ENCODE peak calls at places on chromosomes 4 and X, in six cellular contexts. One of them, this sample, is unnamed.

GRCh38 chr4:8427761-8428287 is 12.7 kb downstream of the ACOX3 start:
- DNase-seq in HFFc6: no peak
- DNase-seq in fibroblast of mammary gland: peak
- DNase-seq in type B pancreatic cell: no peak
- DNase-seq in AG09309: no peak
- DNase-seq in cardiac muscle cell: peak
- DNase-seq in this sample: no peak

GRCh38 chrX:30483996-30484395 is 93.6 kb downstream of the TASL start:
- DNase-seq in HFFc6: no peak
- DNase-seq in fibroblast of mammary gland: no peak
- DNase-seq in type B pancreatic cell: no peak
- DNase-seq in AG09309: no peak
- DNase-seq in cardiac muscle cell: no peak
- DNase-seq in this sample: no peak

GRCh38 chrX:153728951-153729631 is 4.4 kb downstream of the ABCD1 start:
- DNase-seq in HFFc6: no peak
- DNase-seq in fibroblast of mammary gland: no peak
- DNase-seq in type B pancreatic cell: no peak
- DNase-seq in AG09309: no peak
- DNase-seq in cardiac muscle cell: no peak
- DNase-seq in this sample: no peak

GRCh38 chrX:133333154-133333750 is 82.0 kb downstream of the GPC4 start:
- DNase-seq in HFFc6: no peak
- DNase-seq in fibroblast of mammary gland: no peak
- DNase-seq in type B pancreatic cell: no peak
- DNase-seq in AG09309: no peak
- DNase-seq in cardiac muscle cell: no peak
- DNase-seq in this sample: no peak

GRCh38 chrX:30572678-30573077 is 4.9 kb downstream of the TASL start:
- DNase-seq in HFFc6: no peak
- DNase-seq in fibroblast of mammary gland: no peak
- DNase-seq in type B pancreatic cell: no peak
- DNase-seq in AG09309: no peak
- DNase-seq in cardiac muscle cell: no peak
- DNase-seq in this sample: no peak

GRCh38 chr4:120085705-120086104 is 19.1 kb upstream of the MAD2L1 start:
- DNase-seq in HFFc6: no peak
- DNase-seq in fibroblast of mammary gland: peak
- DNase-seq in type B pancreatic cell: no peak
- DNase-seq in AG09309: no peak
- DNase-seq in cardiac muscle cell: no peak
- DNase-seq in this sample: no peak

GRCh38 chr4:16897991-16898827 is at the start of gene LDB2:
- DNase-seq in HFFc6: peak
- DNase-seq in fibroblast of mammary gland: peak
- DNase-seq in type B pancreatic cell: no peak
- DNase-seq in AG09309: peak
- DNase-seq in cardiac muscle cell: peak
- DNase-seq in this sample: peak

GRCh38 chr4:150230556-150230955 is 152.3 kb downstream of the DCLK2 start:
- DNase-seq in HFFc6: no peak
- DNase-seq in fibroblast of mammary gland: no peak
- DNase-seq in type B pancreatic cell: no peak
- DNase-seq in AG09309: no peak
- DNase-seq in cardiac muscle cell: no peak
- DNase-seq in this sample: no peak

GRCh38 chr4:38781854-38782261 is 932 bp downstream of the TLR10 start:
- DNase-seq in HFFc6: no peak
- DNase-seq in fibroblast of mammary gland: no peak
- DNase-seq in type B pancreatic cell: no peak
- DNase-seq in AG09309: no peak
- DNase-seq in cardiac muscle cell: no peak
- DNase-seq in this sample: no peak

GRCh38 chrX:389021-389441 is 2.3 kb upstream of the PPP2R3B start:
- DNase-seq in HFFc6: no peak
- DNase-seq in fibroblast of mammary gland: no peak
- DNase-seq in type B pancreatic cell: no peak
- DNase-seq in AG09309: no peak
- DNase-seq in cardiac muscle cell: no peak
- DNase-seq in this sample: no peak

GRCh38 chrX:129568349-129568748 is 28.3 kb downstream of the OCRL start:
- DNase-seq in HFFc6: no peak
- DNase-seq in fibroblast of mammary gland: no peak
- DNase-seq in type B pancreatic cell: no peak
- DNase-seq in AG09309: no peak
- DNase-seq in cardiac muscle cell: no peak
- DNase-seq in this sample: no peak

GRCh38 chrX:15549189-15550012 is 48.8 kb downstream of the BMX start:
- DNase-seq in HFFc6: no peak
- DNase-seq in fibroblast of mammary gland: no peak
- DNase-seq in type B pancreatic cell: no peak
- DNase-seq in AG09309: no peak
- DNase-seq in cardiac muscle cell: no peak
- DNase-seq in this sample: no peak

GRCh38 chr4:8838296-8838695 is 33.3 kb downstream of the HMX1 start:
- DNase-seq in HFFc6: no peak
- DNase-seq in fibroblast of mammary gland: no peak
- DNase-seq in type B pancreatic cell: peak
- DNase-seq in AG09309: no peak
- DNase-seq in cardiac muscle cell: no peak
- DNase-seq in this sample: no peak

GRCh38 chrX:13419276-13419675 is 99.4 kb upstream of the ATXN3L start:
- DNase-seq in HFFc6: no peak
- DNase-seq in fibroblast of mammary gland: peak
- DNase-seq in type B pancreatic cell: no peak
- DNase-seq in AG09309: no peak
- DNase-seq in cardiac muscle cell: no peak
- DNase-seq in this sample: no peak

GRCh38 chrX:101462892-101463291 is 22.4 kb upstream of the ARMCX4 start:
- DNase-seq in HFFc6: peak
- DNase-seq in fibroblast of mammary gland: peak
- DNase-seq in type B pancreatic cell: no peak
- DNase-seq in AG09309: no peak
- DNase-seq in cardiac muscle cell: peak
- DNase-seq in this sample: no peak

GRCh38 chr4:16785800-16786527 is 112.5 kb downstream of the LDB2 start:
- DNase-seq in HFFc6: peak
- DNase-seq in fibroblast of mammary gland: no peak
- DNase-seq in type B pancreatic cell: no peak
- DNase-seq in AG09309: peak
- DNase-seq in cardiac muscle cell: peak
- DNase-seq in this sample: peak

GRCh38 chr4:105895609-105896460 is 564 bp downstream of the NPNT start:
- DNase-seq in HFFc6: no peak
- DNase-seq in fibroblast of mammary gland: no peak
- DNase-seq in type B pancreatic cell: peak
- DNase-seq in AG09309: no peak
- DNase-seq in cardiac muscle cell: peak
- DNase-seq in this sample: no peak

GRCh38 chr4:602559-602942 is 22.8 kb upstream of the PDE6B start:
- DNase-seq in HFFc6: no peak
- DNase-seq in fibroblast of mammary gland: peak
- DNase-seq in type B pancreatic cell: peak
- DNase-seq in AG09309: no peak
- DNase-seq in cardiac muscle cell: peak
- DNase-seq in this sample: no peak

GRCh38 chrX:140057001-140057411 is 91.7 kb upstream of the CXorf66 start:
- DNase-seq in HFFc6: peak
- DNase-seq in fibroblast of mammary gland: peak
- DNase-seq in type B pancreatic cell: peak
- DNase-seq in AG09309: peak
- DNase-seq in cardiac muscle cell: peak
- DNase-seq in this sample: no peak

GRCh38 chrX:150372280-150372679 is 9.2 kb downstream of the MAMLD1 start:
- DNase-seq in HFFc6: no peak
- DNase-seq in fibroblast of mammary gland: no peak
- DNase-seq in type B pancreatic cell: no peak
- DNase-seq in AG09309: no peak
- DNase-seq in cardiac muscle cell: no peak
- DNase-seq in this sample: no peak

GRCh38 chrX:72569786-72570185 is 2.9 kb downstream of the HDAC8 start:
- DNase-seq in HFFc6: peak
- DNase-seq in fibroblast of mammary gland: peak
- DNase-seq in type B pancreatic cell: no peak
- DNase-seq in AG09309: peak
- DNase-seq in cardiac muscle cell: peak
- DNase-seq in this sample: no peak

GRCh38 chrX:112644713-112645112 is 35.0 kb downstream of the LHFPL1 start:
- DNase-seq in HFFc6: no peak
- DNase-seq in fibroblast of mammary gland: no peak
- DNase-seq in type B pancreatic cell: no peak
- DNase-seq in AG09309: no peak
- DNase-seq in cardiac muscle cell: no peak
- DNase-seq in this sample: no peak

GRCh38 chr4:32499176-32499575 is 1779.0 kb downstream of the PCDH7 start:
- DNase-seq in HFFc6: no peak
- DNase-seq in fibroblast of mammary gland: peak
- DNase-seq in type B pancreatic cell: no peak
- DNase-seq in AG09309: peak
- DNase-seq in cardiac muscle cell: peak
- DNase-seq in this sample: no peak

GRCh38 chr4:88062843-88063242 is 55.4 kb downstream of the PKD2 start:
- DNase-seq in HFFc6: no peak
- DNase-seq in fibroblast of mammary gland: no peak
- DNase-seq in type B pancreatic cell: no peak
- DNase-seq in AG09309: no peak
- DNase-seq in cardiac muscle cell: no peak
- DNase-seq in this sample: no peak

GRCh38 chr4:134777626-134778025 is 576.0 kb upstream of the PABPC4L start:
- DNase-seq in HFFc6: no peak
- DNase-seq in fibroblast of mammary gland: no peak
- DNase-seq in type B pancreatic cell: no peak
- DNase-seq in AG09309: no peak
- DNase-seq in cardiac muscle cell: peak
- DNase-seq in this sample: no peak

GRCh38 chrX:93538575-93538974 is 134.8 kb downstream of the NAP1L3 start:
- DNase-seq in HFFc6: no peak
- DNase-seq in fibroblast of mammary gland: peak
- DNase-seq in type B pancreatic cell: no peak
- DNase-seq in AG09309: no peak
- DNase-seq in cardiac muscle cell: peak
- DNase-seq in this sample: no peak

GRCh38 chrX:76555816-76556215 is 128.3 kb downstream of the MAGEE1 start:
- DNase-seq in HFFc6: peak
- DNase-seq in fibroblast of mammary gland: peak
- DNase-seq in type B pancreatic cell: no peak
- DNase-seq in AG09309: no peak
- DNase-seq in cardiac muscle cell: peak
- DNase-seq in this sample: no peak

GRCh38 chrX:127038065-127038464 is 218.5 kb downstream of the PRR32 start:
- DNase-seq in HFFc6: no peak
- DNase-seq in fibroblast of mammary gland: no peak
- DNase-seq in type B pancreatic cell: no peak
- DNase-seq in AG09309: no peak
- DNase-seq in cardiac muscle cell: no peak
- DNase-seq in this sample: no peak

GRCh38 chrX:7389576-7389975 is 241.6 kb upstream of the PUDP start:
- DNase-seq in HFFc6: no peak
- DNase-seq in fibroblast of mammary gland: no peak
- DNase-seq in type B pancreatic cell: no peak
- DNase-seq in AG09309: no peak
- DNase-seq in cardiac muscle cell: no peak
- DNase-seq in this sample: no peak

GRCh38 chrX:123561439-123562215 is 171.2 kb downstream of the THOC2 start:
- DNase-seq in HFFc6: no peak
- DNase-seq in fibroblast of mammary gland: no peak
- DNase-seq in type B pancreatic cell: no peak
- DNase-seq in AG09309: no peak
- DNase-seq in cardiac muscle cell: no peak
- DNase-seq in this sample: no peak

DNA sequence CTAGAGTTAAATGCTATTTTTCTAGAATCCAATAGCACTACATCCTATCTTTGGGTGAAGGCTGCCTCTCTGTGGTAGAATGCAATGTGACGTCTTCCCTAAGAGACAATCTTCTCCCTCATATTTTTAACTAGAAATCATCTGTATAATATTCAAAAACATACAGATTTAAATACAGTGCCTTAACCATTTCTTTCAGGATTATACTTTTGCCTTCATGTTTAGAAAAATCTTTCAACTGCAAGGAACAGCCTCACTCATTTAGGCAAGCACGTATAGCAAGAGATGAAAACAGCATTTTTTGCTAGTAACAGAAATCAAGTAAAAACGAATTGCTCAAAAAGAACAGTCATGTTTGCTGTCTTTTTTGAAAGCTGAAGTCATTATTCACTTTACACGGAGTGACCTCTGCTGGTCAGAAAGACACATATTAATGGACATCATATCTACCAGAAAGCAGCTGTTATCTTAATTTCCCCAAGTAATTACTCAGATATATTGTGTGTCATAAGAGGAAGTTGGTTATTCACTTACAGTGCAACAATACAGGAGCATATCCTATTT is 422.3 kb downstream of the STPG2 start:
- DNase-seq in HFFc6: no peak
- DNase-seq in fibroblast of mammary gland: peak
- DNase-seq in type B pancreatic cell: no peak
- DNase-seq in AG09309: no peak
- DNase-seq in cardiac muscle cell: peak
- DNase-seq in this sample: no peak
- TF ChIP-seq CTCF in HFFc6: peak
- TF ChIP-seq CTCF in fibroblast of mammary gland: peak
- TF ChIP-seq CTCF in type B pancreatic cell: peak
- TF ChIP-seq CTCF in AG09309: no peak
- TF ChIP-seq CTCF in cardiac muscle cell: peak
- TF ChIP-seq CTCF in this sample: peak

GRCh38 chr4:139734875-139735380 is 69.3 kb downstream of the MGST2 start:
- DNase-seq in HFFc6: peak
- DNase-seq in fibroblast of mammary gland: peak
- DNase-seq in type B pancreatic cell: peak
- DNase-seq in AG09309: peak
- DNase-seq in cardiac muscle cell: peak
- DNase-seq in this sample: peak
- TF ChIP-seq CTCF in HFFc6: peak
- TF ChIP-seq CTCF in fibroblast of mammary gland: no peak
- TF ChIP-seq CTCF in type B pancreatic cell: peak
- TF ChIP-seq CTCF in AG09309: peak
- TF ChIP-seq CTCF in cardiac muscle cell: peak
- TF ChIP-seq CTCF in this sample: peak

GRCh38 chrX:24259544-24260240 is 54.2 kb downstream of the SUPT20HL2 start:
- DNase-seq in HFFc6: peak
- DNase-seq in fibroblast of mammary gland: peak
- DNase-seq in type B pancreatic cell: no peak
- DNase-seq in AG09309: peak
- DNase-seq in cardiac muscle cell: peak
- DNase-seq in this sample: no peak
- TF ChIP-seq CTCF in HFFc6: peak
- TF ChIP-seq CTCF in fibroblast of mammary gland: peak
- TF ChIP-seq CTCF in type B pancreatic cell: peak
- TF ChIP-seq CTCF in AG09309: peak
- TF ChIP-seq CTCF in cardiac muscle cell: peak
- TF ChIP-seq CTCF in this sample: peak

DNA sequence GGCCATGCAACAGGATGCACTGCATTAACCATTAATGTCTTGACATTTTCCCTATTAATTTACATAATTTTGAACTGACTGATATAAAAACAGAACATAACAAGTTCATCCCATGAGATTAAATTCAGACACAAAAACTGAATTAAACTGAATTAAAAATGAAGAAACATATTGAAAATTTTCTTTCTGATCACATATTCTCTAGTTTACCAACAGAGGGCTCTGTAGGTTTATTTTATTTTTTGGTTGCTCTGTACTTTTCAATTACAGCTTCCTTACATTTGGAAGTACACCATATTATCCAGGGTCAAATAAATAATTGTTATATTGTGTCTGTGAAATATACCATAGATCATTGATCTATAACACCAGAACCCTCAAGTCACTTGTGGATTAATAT is 27.3 kb upstream of the CT83 start:
- DNase-seq in HFFc6: no peak
- DNase-seq in fibroblast of mammary gland: peak
- DNase-seq in type B pancreatic cell: no peak
- DNase-seq in AG09309: no peak
- DNase-seq in cardiac muscle cell: peak
- DNase-seq in this sample: no peak
- TF ChIP-seq CTCF in HFFc6: peak
- TF ChIP-seq CTCF in fibroblast of mammary gland: peak
- TF ChIP-seq CTCF in type B pancreatic cell: peak
- TF ChIP-seq CTCF in AG09309: no peak
- TF ChIP-seq CTCF in cardiac muscle cell: peak
- TF ChIP-seq CTCF in this sample: no peak